ENCODE peak calls at places on chromosomes 5 and 9, in four cellular contexts. One of them, this sample, is unnamed.

GRCh38 chr9:114504341-114505186 is 709 bp downstream of the WHRN start:
- DNase-seq in amniotic stem cell: no peak
- DNase-seq in GDM1: no peak
- DNase-seq in activated naive CD8-positive, alpha-beta T cell treated with anti-CD3 and anti-CD28 coated beads, Interleukin-2, amount 50 U/mL, for 24 hours: peak; percentile 37
- DNase-seq in this sample: peak; percentile 68

GRCh38 chr5:139733698-139734491 is 61.7 kb upstream of the PSD2 start:
- DNase-seq in activated naive CD8-positive, alpha-beta T cell treated with anti-CD3 and anti-CD28 coated beads, Interleukin-2, amount 50 U/mL, for 24 hours: no peak
- DNase-seq in amniotic stem cell: no peak
- DNase-seq in GDM1: no peak
- DNase-seq in this sample: no peak

GRCh38 chr9:87684627-87685204 is 41.2 kb upstream of the CTSL start:
- DNase-seq in GDM1: no peak
- DNase-seq in activated naive CD8-positive, alpha-beta T cell treated with anti-CD3 and anti-CD28 coated beads, Interleukin-2, amount 50 U/mL, for 24 hours: no peak
- DNase-seq in amniotic stem cell: no peak
- DNase-seq in this sample: no peak

GRCh38 chr9:122118343-122119165 is 25.4 kb upstream of the TTLL11 start:
- DNase-seq in activated naive CD8-positive, alpha-beta T cell treated with anti-CD3 and anti-CD28 coated beads, Interleukin-2, amount 50 U/mL, for 24 hours: no peak
- DNase-seq in GDM1: no peak
- DNase-seq in amniotic stem cell: no peak
- DNase-seq in this sample: no peak

GRCh38 chr5:151870820-151871219 is 53.8 kb downstream of the GLRA1 start:
- DNase-seq in activated naive CD8-positive, alpha-beta T cell treated with anti-CD3 and anti-CD28 coated beads, Interleukin-2, amount 50 U/mL, for 24 hours: no peak
- DNase-seq in amniotic stem cell: no peak
- DNase-seq in GDM1: no peak
- DNase-seq in this sample: no peak

GRCh38 chr9:128078504-128079434 is 10.7 kb downstream of the SLC25A25 start:
- DNase-seq in GDM1: no peak
- DNase-seq in activated naive CD8-positive, alpha-beta T cell treated with anti-CD3 and anti-CD28 coated beads, Interleukin-2, amount 50 U/mL, for 24 hours: no peak
- DNase-seq in amniotic stem cell: no peak
- DNase-seq in this sample: no peak

GRCh38 chr5:143569213-143569663 is 165.8 kb upstream of the NR3C1 start:
- DNase-seq in activated naive CD8-positive, alpha-beta T cell treated with anti-CD3 and anti-CD28 coated beads, Interleukin-2, amount 50 U/mL, for 24 hours: no peak
- DNase-seq in GDM1: no peak
- DNase-seq in amniotic stem cell: no peak
- DNase-seq in this sample: no peak

GRCh38 chr9:35920004-35920658 is 10.8 kb downstream of the SPAAR start:
- DNase-seq in GDM1: no peak
- DNase-seq in activated naive CD8-positive, alpha-beta T cell treated with anti-CD3 and anti-CD28 coated beads, Interleukin-2, amount 50 U/mL, for 24 hours: no peak
- DNase-seq in amniotic stem cell: no peak
- DNase-seq in this sample: no peak

GRCh38 chr9:99057665-99058625 is 47.0 kb upstream of the TGFBR1 start:
- DNase-seq in amniotic stem cell: no peak
- DNase-seq in activated naive CD8-positive, alpha-beta T cell treated with anti-CD3 and anti-CD28 coated beads, Interleukin-2, amount 50 U/mL, for 24 hours: peak; percentile 76
- DNase-seq in GDM1: peak; percentile 90
- DNase-seq in this sample: peak; percentile 54

GRCh38 chr5:73387630-73388370 is 60.8 kb downstream of the FOXD1 start:
- DNase-seq in amniotic stem cell: no peak
- DNase-seq in GDM1: peak; percentile 2
- DNase-seq in activated naive CD8-positive, alpha-beta T cell treated with anti-CD3 and anti-CD28 coated beads, Interleukin-2, amount 50 U/mL, for 24 hours: no peak
- DNase-seq in this sample: peak; percentile 52

GRCh38 chr9:136474021-136474640 is 8.7 kb downstream of the SEC16A start:
- DNase-seq in activated naive CD8-positive, alpha-beta T cell treated with anti-CD3 and anti-CD28 coated beads, Interleukin-2, amount 50 U/mL, for 24 hours: no peak
- DNase-seq in GDM1: no peak
- DNase-seq in amniotic stem cell: no peak
- DNase-seq in this sample: no peak

GRCh38 chr5:14728109-14728938 is 63.8 kb downstream of the OTULIN start:
- DNase-seq in activated naive CD8-positive, alpha-beta T cell treated with anti-CD3 and anti-CD28 coated beads, Interleukin-2, amount 50 U/mL, for 24 hours: no peak
- DNase-seq in amniotic stem cell: no peak
- DNase-seq in GDM1: no peak
- DNase-seq in this sample: no peak

GRCh38 chr9:33159058-33159759 is 7.9 kb downstream of the B4GALT1 start:
- DNase-seq in amniotic stem cell: no peak
- DNase-seq in activated naive CD8-positive, alpha-beta T cell treated with anti-CD3 and anti-CD28 coated beads, Interleukin-2, amount 50 U/mL, for 24 hours: peak; percentile 47
- DNase-seq in GDM1: peak; percentile 54
- DNase-seq in this sample: peak; percentile 42

GRCh38 chr9:76658510-76659231 is 105.6 kb upstream of the PCA3 start:
- DNase-seq in amniotic stem cell: no peak
- DNase-seq in GDM1: peak; percentile 44
- DNase-seq in activated naive CD8-positive, alpha-beta T cell treated with anti-CD3 and anti-CD28 coated beads, Interleukin-2, amount 50 U/mL, for 24 hours: no peak
- DNase-seq in this sample: peak; percentile 66